ENCODE peak calls at places on chromosome 9, in four cellular contexts. P, D, U and W are unnamed samples. For H3K36me3 and H3K4me1, the result is how much of the 10 kb centered on the place peaks cover.

GRCh38 chr9:116421006-116421538 is 266.0 kb upstream of the TRIM32 start:
- DNase-seq in P (no peak), D (no peak), U (peak), W (no peak)

GRCh38 chr9:133054966-133055365 is 6.8 kb upstream of the CEL start:
- DNase-seq in P (no peak), D (no peak), U (peak), W (no peak)

GRCh38 chr9:83511051-83511450 is 27.1 kb downstream of the FRMD3 start:
- DNase-seq in P (no peak), D (no peak), U (peak), W (no peak)

GRCh38 chr9:91421987-91422765 is 1.5 kb downstream of the NFIL3 start:
- DNase-seq in P (peak), D (peak), U (peak), W (no peak)

GRCh38 chr9:105841562-105841961 is 147.2 kb downstream of the TMEM38B start:
- DNase-seq in P (no peak), D (no peak), U (no peak), W (no peak)

GRCh38 chr9:9032950-9033349 is 1233.4 kb upstream of the DMAC1 start:
- DNase-seq in P (no peak), D (no peak), U (no peak), W (no peak)

GRCh38 chr9:34163439-34163838 is 15.4 kb upstream of the UBAP1 start:
- DNase-seq in P (peak), D (no peak), U (peak), W (no peak)

GRCh38 chr9:91055845-91056244 is 254.2 kb downstream of the SYK start:
- DNase-seq in P (no peak), D (no peak), U (no peak), W (no peak)

GRCh38 chr9:132004323-132004722 is 75.3 kb downstream of the MED27 start:
- DNase-seq in P (no peak), D (no peak), U (no peak), W (no peak)

GRCh38 chr9:4503103-4503502 is 12.8 kb downstream of the SLC1A1 start:
- DNase-seq in P (no peak), D (no peak), U (no peak), W (no peak)

GRCh38 chr9:138008081-138008841 is 130.7 kb downstream of the CACNA1B start:
- DNase-seq in P (no peak), D (no peak), U (no peak), W (peak)

GRCh38 chr9:69442486-69442885 is 117.5 kb downstream of the ENTREP1 start:
- DNase-seq in P (no peak), D (no peak), U (no peak), W (no peak)

GRCh38 chr9:107557236-107557990 is 67.8 kb upstream of the KLF4 start:
- DNase-seq in P (no peak), D (no peak), U (no peak), W (no peak)

GRCh38 chr9:19224563-19224962 is 5.9 kb upstream of the DENND4C start:
- DNase-seq in P (no peak), D (no peak), U (no peak), W (no peak)

GRCh38 chr9:111597852-111598729 is 1.4 kb downstream of the PTGR1 start:
- DNase-seq in P (peak), D (peak), U (peak), W (peak)

GRCh38 chr9:126326228-126327015 is at the start of gene MVB12B:
- DNase-seq in P (peak), D (peak), U (peak), W (no peak)

GRCh38 chr9:84711936-84712335 is 42.4 kb downstream of the NTRK2 start:
- DNase-seq in P (no peak), D (no peak), U (peak), W (no peak)

GRCh38 chr9:84711398-84711777 is 41.9 kb downstream of the NTRK2 start:
- DNase-seq in P (no peak), D (no peak), U (no peak), W (no peak)

GRCh38 chr9:84710701-84711397 is 41.3 kb downstream of the NTRK2 start:
- DNase-seq in P (no peak), D (no peak), U (no peak), W (no peak)

DNA sequence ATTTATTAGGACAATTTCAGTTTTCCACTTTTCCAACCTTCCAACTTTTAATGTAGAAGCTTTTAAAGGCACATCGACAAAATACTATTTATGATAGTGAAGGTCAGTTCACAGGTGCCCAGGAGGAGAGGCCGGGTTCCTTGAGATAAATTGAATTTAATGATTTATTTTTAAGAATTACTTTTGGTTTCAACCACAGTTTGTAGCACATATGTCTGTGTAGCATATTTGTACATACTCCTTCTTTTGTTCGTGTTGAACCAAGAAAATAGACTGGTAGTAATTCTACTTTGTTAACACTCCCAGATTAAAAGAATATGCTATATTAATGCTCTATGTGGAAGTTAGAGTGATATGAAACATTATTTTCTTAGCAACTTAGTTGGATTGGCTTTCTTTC is 46.7 kb downstream of the NTRK2 start:
- DNase-seq in P (no peak), D (no peak), U (no peak), W (no peak)
- H3K36me3 ChIP-seq in P (under half), D (under half), U (under half), W (under half)

DNA sequence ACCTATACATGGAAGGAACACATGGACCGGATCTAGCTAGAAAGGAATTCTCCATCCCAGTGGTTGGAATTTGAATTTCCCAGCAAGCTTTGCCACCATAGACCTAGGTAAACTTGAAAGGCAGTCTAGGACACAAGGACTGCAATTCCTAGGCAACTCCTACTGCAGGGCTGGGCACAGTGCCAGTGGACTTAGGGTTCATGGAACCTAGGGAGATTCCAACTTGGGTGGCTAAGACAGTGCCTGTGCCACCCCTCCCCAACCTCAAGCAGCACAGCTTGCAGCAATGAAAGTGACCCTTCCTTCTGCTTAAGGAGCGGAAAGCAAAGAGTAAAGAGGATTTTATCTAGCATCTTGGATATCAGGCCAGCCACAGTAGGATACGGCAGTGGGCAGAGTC is 663.3 kb downstream of the ELAVL2 start:
- DNase-seq in P (no peak), D (no peak), U (no peak), W (no peak)
- H3K4me1 ChIP-seq in P (under half), D (under half), U (under half), W (under half)

DNA sequence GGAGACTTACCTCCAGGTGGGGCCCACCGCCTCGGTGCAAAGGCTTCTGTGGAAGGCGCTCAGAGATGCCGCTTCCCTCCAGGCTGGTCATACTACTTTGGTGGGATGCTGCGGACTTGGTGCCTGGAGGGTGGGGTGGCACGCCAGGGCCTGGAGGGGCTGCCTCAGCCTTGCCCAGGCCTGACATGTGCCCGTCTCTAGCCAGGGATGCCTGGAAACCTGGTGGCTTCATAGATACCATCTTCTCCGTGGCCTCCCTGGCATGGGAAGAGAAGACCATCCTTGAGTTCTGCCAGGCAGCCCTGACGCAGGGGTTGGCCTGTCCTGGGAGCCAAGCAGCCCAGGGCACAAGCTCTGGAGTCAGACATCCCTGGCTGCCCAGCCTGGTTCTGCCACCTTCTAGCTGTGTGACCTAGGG is 28.3 kb downstream of the ORM2 start:
- DNase-seq in P (no peak), D (no peak), U (no peak), W (no peak)
- H3K36me3 ChIP-seq in P (under half), D (half or more), U (under half), W (half or more)

GRCh38 chr9:115161431-115161830 is 43.5 kb upstream of the TNC start:
- DNase-seq in P (no peak), D (no peak), U (no peak), W (no peak)

GRCh38 chr9:115164511-115164974 is 46.6 kb upstream of the TNC start:
- DNase-seq in P (no peak), D (no peak), U (peak), W (no peak)

GRCh38 chr9:115165233-115165632 is 47.3 kb upstream of the TNC start:
- DNase-seq in P (no peak), D (no peak), U (no peak), W (no peak)

GRCh38 chr9:115158666-115159481 is 40.9 kb upstream of the TNC start:
- DNase-seq in P (no peak), D (no peak), U (peak), W (no peak)

DNA sequence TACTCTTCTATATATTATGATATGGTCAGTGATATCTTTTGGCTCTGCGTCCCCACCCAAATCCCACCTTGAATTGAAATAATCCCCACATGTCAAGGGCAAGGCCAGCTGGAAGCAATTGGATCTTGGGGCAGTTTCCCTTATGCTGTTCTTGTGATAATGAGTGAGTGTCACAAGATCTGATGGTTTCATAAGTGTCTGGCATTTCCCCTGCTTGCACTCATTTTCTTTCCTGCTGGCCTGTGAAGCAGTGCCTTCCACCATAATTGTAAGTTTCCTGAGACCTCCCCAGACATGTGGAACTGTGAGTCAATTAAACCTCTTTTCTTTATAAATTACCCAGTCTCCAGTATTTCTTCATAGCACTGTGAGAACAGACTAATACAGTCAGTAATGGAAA is 45.0 kb upstream of the TNC start:
- DNase-seq in P (no peak), D (no peak), U (peak), W (no peak)
- H3K4me1 ChIP-seq in P (under half), D (under half), U (under half), W (under half)